ENCODE peak calls at places on chromosomes 7 and 10, in ten cellular contexts. O is Panc1, M is esophagus squamous epithelium, W is tibial nerve, V is pancreas, S is MM.1S, R is cardiac muscle cell, C is left ventricle myocardium inferior, B is kidney, D is foreskin keratinocyte. E is an unnamed sample. For H3K4me1, the result is how much of the 10 kb centered on the place peaks cover.

GRCh38 chr10:114995468-114995867 is 57.5 kb downstream of the TRUB1 start:
- DNase-seq in O (no peak), M (no peak), W (no peak), V (no peak), S (no peak), R (no peak), C (no peak), B (no peak), D (no peak), E (no peak)

GRCh38 chr7:2796358-2797352 is 47.5 kb downstream of the GNA12 start:
- DNase-seq in O (no peak), M (no peak), W (peak), V (no peak), S (no peak), R (no peak), C (peak), B (no peak), D (no peak), E (no peak)

GRCh38 chr7:43619213-43620012 is 36.5 kb downstream of the STK17A start:
- DNase-seq in O (no peak), M (no peak), W (no peak), V (no peak), S (no peak), R (no peak), C (no peak), B (no peak), D (no peak), E (no peak)

GRCh38 chr10:24435374-24435773 is 226.4 kb downstream of the KIAA1217 start:
- DNase-seq in O (no peak), M (no peak), W (no peak), V (no peak), S (no peak), R (no peak), C (no peak), B (no peak), D (peak), E (no peak)

GRCh38 chr10:13716161-13717071 is 129.7 kb downstream of the PRPF18 start:
- DNase-seq in O (no peak), M (no peak), W (peak), V (no peak), S (no peak), R (no peak), C (peak), B (no peak), D (no peak), E (no peak)

GRCh38 chr10:70480254-70480861 is 1.8 kb downstream of the PALD1 start:
- DNase-seq in O (no peak), M (no peak), W (no peak), V (peak), S (peak), R (no peak), C (no peak), B (no peak), D (no peak), E (no peak)

GRCh38 chr7:7103343-7104313 is 78.7 kb upstream of the C1GALT1 start:
- DNase-seq in O (peak), M (no peak), W (no peak), V (peak), S (peak), R (peak), C (no peak), B (peak), D (peak), E (no peak)

GRCh38 chr10:27388761-27389399 is 115.2 kb upstream of the RAB18 start:
- DNase-seq in O (no peak), M (no peak), W (no peak), V (no peak), S (no peak), R (no peak), C (peak), B (no peak), D (no peak), E (no peak)

GRCh38 chr10:128714240-128714639 is 588.0 kb upstream of the MKI67 start:
- DNase-seq in O (no peak), M (no peak), W (no peak), V (no peak), S (no peak), R (no peak), C (no peak), B (no peak), D (no peak), E (no peak)

GRCh38 chr7:139205843-139206242 is 25.2 kb upstream of the UBN2 start:
- DNase-seq in O (no peak), M (no peak), W (no peak), V (no peak), S (no peak), R (no peak), C (no peak), B (no peak), D (no peak), E (no peak)

GRCh38 chr10:91590904-91591791 is 41.7 kb downstream of the PPP1R3C start:
- DNase-seq in O (no peak), M (no peak), W (no peak), V (peak), S (no peak), R (peak), C (peak), B (peak), D (no peak), E (no peak)

GRCh38 chr10:91435241-91435640 is 25.1 kb downstream of the HECTD2 start:
- DNase-seq in O (no peak), M (no peak), W (no peak), V (no peak), S (no peak), R (no peak), C (no peak), B (no peak), D (no peak), E (no peak)

GRCh38 chr7:50730459-50731400 is 52.0 kb downstream of the GRB10 start:
- DNase-seq in O (no peak), M (no peak), W (no peak), V (no peak), S (no peak), R (no peak), C (no peak), B (no peak), D (no peak), E (no peak)

GRCh38 chr7:105098863-105099515 is 85.0 kb downstream of the KMT2E start:
- DNase-seq in O (no peak), M (no peak), W (no peak), V (no peak), S (no peak), R (no peak), C (no peak), B (no peak), D (peak), E (no peak)

GRCh38 chr10:6924166-6924565 is 344.1 kb upstream of the PRKCQ start:
- DNase-seq in O (no peak), M (no peak), W (no peak), V (no peak), S (no peak), R (no peak), C (no peak), B (no peak), D (peak), E (no peak)

GRCh38 chr7:1800876-1801275 is 130.8 kb downstream of the ELFN1 start:
- DNase-seq in O (no peak), M (no peak), W (no peak), V (no peak), S (no peak), R (no peak), C (no peak), B (peak), D (no peak), E (no peak)

GRCh38 chr7:1562126-1562525 is 6.1 kb upstream of the TMEM184A start:
- DNase-seq in O (no peak), M (no peak), W (no peak), V (no peak), S (no peak), R (peak), C (no peak), B (peak), D (no peak), E (no peak)

GRCh38 chr10:93584445-93584844 is 16.6 kb downstream of the RBP4 start:
- DNase-seq in O (no peak), M (no peak), W (no peak), V (no peak), S (no peak), R (no peak), C (no peak), B (no peak), D (no peak), E (no peak)

GRCh38 chr7:50857804-50858203 is 75.1 kb upstream of the GRB10 start:
- DNase-seq in O (no peak), M (no peak), W (no peak), V (no peak), S (no peak), R (peak), C (peak), B (no peak), D (no peak), E (no peak)

GRCh38 chr7:102085223-102085772 is 201.4 kb upstream of the SH2B2 start:
- DNase-seq in O (no peak), M (no peak), W (no peak), V (no peak), S (no peak), R (no peak), C (no peak), B (no peak), D (no peak), E (no peak)

GRCh38 chr10:34739915-34740314 is 75.2 kb downstream of the PARD3 start:
- DNase-seq in O (no peak), M (no peak), W (no peak), V (no peak), S (peak), R (peak), C (peak), B (peak), D (peak), E (no peak)

GRCh38 chr10:97647556-97647955 is 7.1 kb downstream of the PI4K2A start:
- DNase-seq in O (no peak), M (no peak), W (no peak), V (no peak), S (no peak), R (no peak), C (no peak), B (no peak), D (peak), E (no peak)

GRCh38 chr7:132402751-132403245 is 173.5 kb downstream of the PLXNA4 start:
- DNase-seq in O (no peak), M (no peak), W (no peak), V (no peak), S (no peak), R (no peak), C (no peak), B (no peak), D (no peak), E (peak)

GRCh38 chr10:131651674-131652093 is 249.1 kb upstream of the PPP2R2D start:
- DNase-seq in O (no peak), M (no peak), W (no peak), V (no peak), S (no peak), R (peak), C (no peak), B (peak), D (no peak), E (no peak)

GRCh38 chr10:3467052-3467906 is 294.7 kb upstream of the PITRM1 start:
- DNase-seq in O (peak), M (no peak), W (peak), V (no peak), S (no peak), R (no peak), C (peak), B (peak), D (peak), E (peak)
- TF ChIP-seq CTCF in O (peak), M (no peak), W (no peak), V (no peak), S (no peak), R (peak), C (peak), B (no peak), D (peak), E (no peak)

GRCh38 chr10:71750124-71750841 is 23.0 kb downstream of the VSIR start:
- DNase-seq in O (no peak), M (no peak), W (no peak), V (peak), S (no peak), R (no peak), C (no peak), B (no peak), D (no peak), E (no peak)
- H3K4me1 ChIP-seq in O (under half), M (under half), W (half or more), V (under half), S (under half), R (under half), C (half or more), B (under half), D (under half), E (under half)

DNA sequence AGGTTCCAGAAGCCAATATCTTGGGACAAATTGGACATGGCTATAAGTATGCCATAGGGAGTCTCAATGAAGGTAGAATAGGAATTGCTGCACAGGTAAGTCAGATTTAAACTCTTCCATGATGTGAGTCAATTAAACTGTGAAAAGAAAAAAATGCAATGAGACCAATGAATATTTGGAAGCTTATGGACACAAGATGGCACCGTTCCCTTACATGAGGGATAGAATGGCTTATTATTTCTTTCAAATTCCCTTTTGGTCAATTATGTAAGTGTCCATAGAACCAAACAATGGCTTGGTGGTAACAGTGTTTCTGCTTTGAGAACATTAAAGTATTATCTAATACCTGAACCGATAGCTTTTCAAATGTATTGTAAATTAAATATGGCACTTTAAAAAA is 35.6 kb downstream of the ACADSB start:
- DNase-seq in O (no peak), M (no peak), W (no peak), V (no peak), S (no peak), R (no peak), C (no peak), B (no peak), D (no peak), E (no peak)
- TF ChIP-seq CTCF in O (peak), M (no peak), W (no peak), V (no peak), S (peak), R (peak), C (no peak), B (no peak), D (peak), E (no peak)

DNA sequence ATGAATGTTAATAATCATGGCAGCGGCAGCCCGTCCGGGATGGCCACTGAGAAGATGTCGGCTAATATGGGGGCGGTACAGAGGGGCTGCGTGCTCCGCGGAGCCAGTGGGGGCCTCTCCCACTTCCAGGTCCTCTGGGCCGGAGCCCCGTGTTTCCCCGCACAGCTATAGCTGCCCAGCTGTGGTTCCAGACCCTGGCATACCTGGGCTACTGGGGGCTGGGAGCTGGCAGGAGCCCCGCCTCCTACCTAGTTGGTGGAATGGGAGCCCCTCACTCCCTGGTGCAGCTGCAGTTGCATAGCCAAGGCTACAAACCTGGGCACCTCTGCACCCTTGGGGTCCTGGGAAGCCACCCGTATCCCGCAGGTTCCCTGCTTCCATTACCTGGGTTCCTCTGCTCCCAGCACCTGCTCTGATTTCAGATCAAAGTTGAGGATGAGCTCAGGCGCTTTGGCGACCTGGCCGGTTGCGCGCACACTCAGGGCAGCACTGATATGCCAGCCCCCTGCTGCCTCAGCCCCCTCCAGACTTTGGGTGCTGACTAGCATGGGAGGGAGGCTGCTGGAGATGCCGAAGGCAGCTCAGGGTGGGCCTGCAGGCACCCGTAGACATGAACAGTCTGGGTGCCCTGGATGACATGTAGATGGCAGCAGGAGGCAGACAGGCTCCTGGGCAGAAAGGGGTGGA is 236.5 kb upstream of the SEMA3D start:
- DNase-seq in O (no peak), M (no peak), W (no peak), V (peak), S (no peak), R (no peak), C (no peak), B (peak), D (no peak), E (no peak)
- H3K4me1 ChIP-seq in O (under half), M (under half), W (under half), V (under half), S (under half), R (under half), C (under half), B (under half), D (under half), E (under half)

GRCh38 chr10:77430530-77430929 is 207.1 kb downstream of the KCNMA1 start:
- DNase-seq in O (no peak), M (no peak), W (no peak), V (no peak), S (no peak), R (no peak), C (no peak), B (no peak), D (no peak), E (no peak)
- TF ChIP-seq CTCF in O (peak), M (no peak), W (no peak), V (no peak), S (no peak), R (no peak), C (no peak), B (no peak), D (no peak), E (no peak)

GRCh38 chr10:29728541-29729049 is 93.8 kb upstream of the SVIL start:
- DNase-seq in O (no peak), M (no peak), W (no peak), V (no peak), S (no peak), R (peak), C (no peak), B (no peak), D (no peak), E (no peak)
- H3K4me1 ChIP-seq in O (under half), M (under half), W (under half), V (under half), S (under half), R (half or more), C (under half), B (under half), D (under half), E (half or more)

GRCh38 chr7:158494162-158494586 is 93.4 kb downstream of the PTPRN2 start:
- DNase-seq in O (no peak), M (no peak), W (no peak), V (no peak), S (no peak), R (no peak), C (no peak), B (no peak), D (no peak), E (no peak)
- TF ChIP-seq CTCF in O (no peak), M (no peak), W (no peak), V (no peak), S (peak), R (no peak), C (no peak), B (no peak), D (no peak), E (no peak)

DNA sequence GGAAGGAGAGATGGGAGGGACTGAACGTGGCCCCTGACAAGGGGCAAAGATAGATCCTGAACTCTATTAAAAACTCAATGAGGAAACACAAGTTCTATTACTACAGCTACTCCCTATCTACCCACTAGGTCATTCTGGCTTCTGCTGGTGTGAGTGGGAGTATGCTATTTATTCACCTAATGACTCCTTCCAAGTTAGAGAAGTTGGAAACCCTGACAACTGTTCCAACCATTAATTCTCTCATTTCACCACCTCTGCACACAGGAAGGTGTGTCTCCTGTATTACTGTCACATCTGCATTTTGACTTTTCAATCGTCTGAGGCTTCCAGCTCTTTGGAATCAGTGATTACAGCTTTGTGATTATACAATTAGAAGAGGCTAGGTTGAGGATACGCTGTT is 169.4 kb upstream of the ADO start:
- DNase-seq in O (no peak), M (no peak), W (no peak), V (no peak), S (no peak), R (no peak), C (no peak), B (no peak), D (no peak), E (no peak)
- H3K4me1 ChIP-seq in O (under half), M (under half), W (under half), V (under half), S (under half), R (under half), C (under half), B (under half), D (under half), E (under half)

DNA sequence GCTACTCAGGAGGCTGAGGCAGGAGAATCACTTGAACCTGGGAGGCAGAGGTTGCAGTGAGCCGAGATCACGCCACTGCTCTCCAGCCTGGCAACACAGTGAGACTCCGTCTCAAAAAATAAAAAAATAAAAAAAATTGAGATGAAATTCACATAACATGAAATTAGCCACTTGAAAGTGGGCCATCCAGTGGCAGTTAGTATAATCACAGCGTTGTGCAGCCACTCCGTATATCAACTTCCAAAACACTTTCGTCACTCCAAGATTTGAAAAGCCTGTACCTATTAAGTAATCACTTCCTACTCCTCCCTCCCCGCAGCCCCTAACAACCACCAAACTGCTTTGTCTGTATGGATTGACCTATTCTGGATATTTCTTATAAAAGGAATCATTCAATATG is 20.7 kb upstream of the CACUL1 start:
- DNase-seq in O (no peak), M (no peak), W (no peak), V (no peak), S (no peak), R (no peak), C (no peak), B (no peak), D (no peak), E (no peak)
- TF ChIP-seq CTCF in O (no peak), M (no peak), W (no peak), V (no peak), S (no peak), R (peak), C (no peak), B (no peak), D (peak), E (no peak)

E was measured in thoracic aorta.